ENCODE peak calls at places on chromosome 2, in ten cellular contexts. One of them, this sample, is unnamed.

GRCh38 chr2:40204268-40204667 is 247.6 kb downstream of the SLC8A1 start:
- DNase-seq in GM13977: no peak
- DNase-seq in uterus: no peak
- DNase-seq in colonic mucosa: no peak
- DNase-seq in GM23338: no peak
- DNase-seq in fibroblast of the aortic adventitia: no peak
- DNase-seq in PC-9: no peak
- DNase-seq in osteocyte: no peak
- DNase-seq in activated CD8-positive, alpha-beta T cell treated with anti-CD3 and anti-CD28 coated beads for 36 hours: no peak
- DNase-seq in AG09309: peak; percentile 37
- DNase-seq in this sample: no peak

GRCh38 chr2:195710407-195710806 is 53.4 kb downstream of the SLC39A10 start:
- DNase-seq in activated CD8-positive, alpha-beta T cell treated with anti-CD3 and anti-CD28 coated beads for 36 hours: no peak
- DNase-seq in PC-9: no peak
- DNase-seq in osteocyte: no peak
- DNase-seq in GM23338: no peak
- DNase-seq in fibroblast of the aortic adventitia: peak; percentile 69
- DNase-seq in AG09309: peak; percentile 14
- DNase-seq in uterus: no peak
- DNase-seq in colonic mucosa: no peak
- DNase-seq in GM13977: no peak
- DNase-seq in this sample: no peak

GRCh38 chr2:197628043-197628500 is 47.3 kb downstream of the RFTN2 start:
- DNase-seq in uterus: no peak
- DNase-seq in colonic mucosa: no peak
- DNase-seq in osteocyte: no peak
- DNase-seq in PC-9: no peak
- DNase-seq in AG09309: no peak
- DNase-seq in GM23338: peak; percentile 27
- DNase-seq in activated CD8-positive, alpha-beta T cell treated with anti-CD3 and anti-CD28 coated beads for 36 hours: no peak
- DNase-seq in GM13977: no peak
- DNase-seq in fibroblast of the aortic adventitia: peak; percentile 17
- DNase-seq in this sample: no peak

GRCh38 chr2:231218356-231218755 is 19.9 kb downstream of the ARMC9 start:
- DNase-seq in fibroblast of the aortic adventitia: no peak
- DNase-seq in GM13977: no peak
- DNase-seq in AG09309: no peak
- DNase-seq in osteocyte: no peak
- DNase-seq in PC-9: no peak
- DNase-seq in activated CD8-positive, alpha-beta T cell treated with anti-CD3 and anti-CD28 coated beads for 36 hours: no peak
- DNase-seq in uterus: no peak
- DNase-seq in colonic mucosa: no peak
- DNase-seq in GM23338: no peak
- DNase-seq in this sample: no peak

GRCh38 chr2:41695714-41696113 is 352.1 kb upstream of the PKDCC start:
- DNase-seq in osteocyte: no peak
- DNase-seq in fibroblast of the aortic adventitia: no peak
- DNase-seq in activated CD8-positive, alpha-beta T cell treated with anti-CD3 and anti-CD28 coated beads for 36 hours: no peak
- DNase-seq in uterus: no peak
- DNase-seq in GM23338: no peak
- DNase-seq in colonic mucosa: no peak
- DNase-seq in PC-9: no peak
- DNase-seq in GM13977: no peak
- DNase-seq in AG09309: no peak
- DNase-seq in this sample: no peak

GRCh38 chr2:169363027-169363569 is 764 bp upstream of the LRP2 start:
- DNase-seq in uterus: no peak
- DNase-seq in GM23338: peak; percentile 38
- DNase-seq in GM13977: no peak
- DNase-seq in fibroblast of the aortic adventitia: peak; percentile 9
- DNase-seq in colonic mucosa: no peak
- DNase-seq in PC-9: no peak
- DNase-seq in AG09309: no peak
- DNase-seq in activated CD8-positive, alpha-beta T cell treated with anti-CD3 and anti-CD28 coated beads for 36 hours: no peak
- DNase-seq in osteocyte: no peak
- DNase-seq in this sample: no peak

GRCh38 chr2:153770359-153770991 is 101.2 kb upstream of the GALNT13 start:
- DNase-seq in GM23338: peak; percentile 26
- DNase-seq in activated CD8-positive, alpha-beta T cell treated with anti-CD3 and anti-CD28 coated beads for 36 hours: no peak
- DNase-seq in fibroblast of the aortic adventitia: no peak
- DNase-seq in AG09309: no peak
- DNase-seq in PC-9: no peak
- DNase-seq in colonic mucosa: no peak
- DNase-seq in uterus: no peak
- DNase-seq in GM13977: no peak
- DNase-seq in osteocyte: no peak
- DNase-seq in this sample: no peak

GRCh38 chr2:148796735-148797512 is 78.1 kb upstream of the KIF5C start:
- DNase-seq in PC-9: no peak
- DNase-seq in GM23338: no peak
- DNase-seq in activated CD8-positive, alpha-beta T cell treated with anti-CD3 and anti-CD28 coated beads for 36 hours: no peak
- DNase-seq in osteocyte: no peak
- DNase-seq in AG09309: no peak
- DNase-seq in uterus: no peak
- DNase-seq in GM13977: no peak
- DNase-seq in fibroblast of the aortic adventitia: no peak
- DNase-seq in colonic mucosa: no peak
- DNase-seq in this sample: no peak

GRCh38 chr2:85607268-85608215 is 4.3 kb downstream of the C2orf68 start:
- DNase-seq in osteocyte: no peak
- DNase-seq in GM23338: no peak
- DNase-seq in colonic mucosa: no peak
- DNase-seq in activated CD8-positive, alpha-beta T cell treated with anti-CD3 and anti-CD28 coated beads for 36 hours: no peak
- DNase-seq in uterus: no peak
- DNase-seq in fibroblast of the aortic adventitia: no peak
- DNase-seq in PC-9: no peak
- DNase-seq in GM13977: no peak
- DNase-seq in AG09309: no peak
- DNase-seq in this sample: no peak

GRCh38 chr2:199907008-199907714 is 3.9 kb upstream of the C2orf69 start:
- DNase-seq in activated CD8-positive, alpha-beta T cell treated with anti-CD3 and anti-CD28 coated beads for 36 hours: no peak
- DNase-seq in colonic mucosa: no peak
- DNase-seq in GM13977: no peak
- DNase-seq in uterus: no peak
- DNase-seq in osteocyte: no peak
- DNase-seq in GM23338: no peak
- DNase-seq in fibroblast of the aortic adventitia: no peak
- DNase-seq in PC-9: no peak
- DNase-seq in AG09309: no peak
- DNase-seq in this sample: no peak

GRCh38 chr2:200171761-200172482 is 134.6 kb upstream of the SPATS2L start:
- DNase-seq in GM23338: no peak
- DNase-seq in activated CD8-positive, alpha-beta T cell treated with anti-CD3 and anti-CD28 coated beads for 36 hours: no peak
- DNase-seq in PC-9: no peak
- DNase-seq in uterus: no peak
- DNase-seq in GM13977: no peak
- DNase-seq in fibroblast of the aortic adventitia: no peak
- DNase-seq in colonic mucosa: no peak
- DNase-seq in osteocyte: no peak
- DNase-seq in AG09309: no peak
- DNase-seq in this sample: no peak

GRCh38 chr2:160581035-160581434 is 87.4 kb upstream of the RBMS1 start:
- DNase-seq in GM23338: no peak
- DNase-seq in PC-9: no peak
- DNase-seq in uterus: no peak
- DNase-seq in fibroblast of the aortic adventitia: peak; percentile 31
- DNase-seq in colonic mucosa: no peak
- DNase-seq in activated CD8-positive, alpha-beta T cell treated with anti-CD3 and anti-CD28 coated beads for 36 hours: no peak
- DNase-seq in GM13977: no peak
- DNase-seq in osteocyte: no peak
- DNase-seq in AG09309: no peak
- DNase-seq in this sample: no peak

GRCh38 chr2:167491788-167492187 is 603.5 kb downstream of the XIRP2 start:
- DNase-seq in osteocyte: no peak
- DNase-seq in AG09309: no peak
- DNase-seq in PC-9: no peak
- DNase-seq in GM13977: no peak
- DNase-seq in colonic mucosa: no peak
- DNase-seq in GM23338: no peak
- DNase-seq in activated CD8-positive, alpha-beta T cell treated with anti-CD3 and anti-CD28 coated beads for 36 hours: no peak
- DNase-seq in fibroblast of the aortic adventitia: no peak
- DNase-seq in uterus: no peak
- DNase-seq in this sample: no peak

GRCh38 chr2:183035298-183035953 is 2.8 kb downstream of the NCKAP1 start:
- DNase-seq in GM23338: no peak
- DNase-seq in AG09309: no peak
- DNase-seq in GM13977: no peak
- DNase-seq in uterus: no peak
- DNase-seq in activated CD8-positive, alpha-beta T cell treated with anti-CD3 and anti-CD28 coated beads for 36 hours: no peak
- DNase-seq in PC-9: no peak
- DNase-seq in osteocyte: no peak
- DNase-seq in colonic mucosa: no peak
- DNase-seq in fibroblast of the aortic adventitia: peak; percentile 83
- DNase-seq in this sample: no peak
- TF ChIP-seq CTCF in GM23338: no peak
- TF ChIP-seq CTCF in AG09309: no peak
- TF ChIP-seq CTCF in GM13977: no peak
- TF ChIP-seq CTCF in uterus: no peak
- TF ChIP-seq CTCF in activated CD8-positive, alpha-beta T cell treated with anti-CD3 and anti-CD28 coated beads for 36 hours: no peak
- TF ChIP-seq CTCF in PC-9: no peak
- TF ChIP-seq CTCF in osteocyte: no peak
- TF ChIP-seq CTCF in colonic mucosa: no peak
- TF ChIP-seq CTCF in fibroblast of the aortic adventitia: no peak
- TF ChIP-seq CTCF in this sample: no peak

GRCh38 chr2:191499874-191500565 is 177.9 kb upstream of the NABP1 start:
- DNase-seq in PC-9: no peak
- DNase-seq in uterus: no peak
- DNase-seq in osteocyte: no peak
- DNase-seq in GM13977: no peak
- DNase-seq in AG09309: peak; percentile 44
- DNase-seq in colonic mucosa: no peak
- DNase-seq in activated CD8-positive, alpha-beta T cell treated with anti-CD3 and anti-CD28 coated beads for 36 hours: no peak
- DNase-seq in GM23338: no peak
- DNase-seq in fibroblast of the aortic adventitia: peak; percentile 76
- DNase-seq in this sample: no peak

GRCh38 chr2:191499050-191499449 is 178.9 kb upstream of the NABP1 start:
- DNase-seq in colonic mucosa: no peak
- DNase-seq in GM13977: no peak
- DNase-seq in uterus: no peak
- DNase-seq in activated CD8-positive, alpha-beta T cell treated with anti-CD3 and anti-CD28 coated beads for 36 hours: no peak
- DNase-seq in PC-9: no peak
- DNase-seq in fibroblast of the aortic adventitia: no peak
- DNase-seq in GM23338: no peak
- DNase-seq in AG09309: no peak
- DNase-seq in osteocyte: no peak
- DNase-seq in this sample: no peak

GRCh38 chr2:191500566-191501389 is 177.2 kb upstream of the NABP1 start:
- DNase-seq in uterus: no peak
- DNase-seq in GM13977: no peak
- DNase-seq in AG09309: no peak
- DNase-seq in fibroblast of the aortic adventitia: no peak
- DNase-seq in osteocyte: no peak
- DNase-seq in colonic mucosa: no peak
- DNase-seq in GM23338: no peak
- DNase-seq in PC-9: no peak
- DNase-seq in activated CD8-positive, alpha-beta T cell treated with anti-CD3 and anti-CD28 coated beads for 36 hours: no peak
- DNase-seq in this sample: no peak

GRCh38 chr2:191497822-191498221 is 180.1 kb upstream of the NABP1 start:
- DNase-seq in fibroblast of the aortic adventitia: no peak
- DNase-seq in PC-9: no peak
- DNase-seq in GM23338: no peak
- DNase-seq in osteocyte: no peak
- DNase-seq in GM13977: no peak
- DNase-seq in uterus: no peak
- DNase-seq in colonic mucosa: no peak
- DNase-seq in AG09309: no peak
- DNase-seq in activated CD8-positive, alpha-beta T cell treated with anti-CD3 and anti-CD28 coated beads for 36 hours: no peak
- DNase-seq in this sample: no peak

GRCh38 chr2:191501390-191502168 is 176.4 kb upstream of the NABP1 start:
- DNase-seq in GM13977: no peak
- DNase-seq in colonic mucosa: no peak
- DNase-seq in GM23338: no peak
- DNase-seq in PC-9: no peak
- DNase-seq in osteocyte: no peak
- DNase-seq in fibroblast of the aortic adventitia: peak; percentile 84
- DNase-seq in AG09309: no peak
- DNase-seq in activated CD8-positive, alpha-beta T cell treated with anti-CD3 and anti-CD28 coated beads for 36 hours: no peak
- DNase-seq in uterus: no peak
- DNase-seq in this sample: no peak
- TF ChIP-seq CTCF in GM13977: peak; percentile 9
- TF ChIP-seq CTCF in colonic mucosa: peak; percentile 57
- TF ChIP-seq CTCF in GM23338: no peak
- TF ChIP-seq CTCF in PC-9: peak; percentile 57
- TF ChIP-seq CTCF in osteocyte: peak; percentile 79
- TF ChIP-seq CTCF in fibroblast of the aortic adventitia: peak; percentile 73
- TF ChIP-seq CTCF in AG09309: peak; percentile 59
- TF ChIP-seq CTCF in activated CD8-positive, alpha-beta T cell treated with anti-CD3 and anti-CD28 coated beads for 36 hours: no peak
- TF ChIP-seq CTCF in uterus: peak; percentile 72
- TF ChIP-seq CTCF in this sample: peak; percentile 77

DNA sequence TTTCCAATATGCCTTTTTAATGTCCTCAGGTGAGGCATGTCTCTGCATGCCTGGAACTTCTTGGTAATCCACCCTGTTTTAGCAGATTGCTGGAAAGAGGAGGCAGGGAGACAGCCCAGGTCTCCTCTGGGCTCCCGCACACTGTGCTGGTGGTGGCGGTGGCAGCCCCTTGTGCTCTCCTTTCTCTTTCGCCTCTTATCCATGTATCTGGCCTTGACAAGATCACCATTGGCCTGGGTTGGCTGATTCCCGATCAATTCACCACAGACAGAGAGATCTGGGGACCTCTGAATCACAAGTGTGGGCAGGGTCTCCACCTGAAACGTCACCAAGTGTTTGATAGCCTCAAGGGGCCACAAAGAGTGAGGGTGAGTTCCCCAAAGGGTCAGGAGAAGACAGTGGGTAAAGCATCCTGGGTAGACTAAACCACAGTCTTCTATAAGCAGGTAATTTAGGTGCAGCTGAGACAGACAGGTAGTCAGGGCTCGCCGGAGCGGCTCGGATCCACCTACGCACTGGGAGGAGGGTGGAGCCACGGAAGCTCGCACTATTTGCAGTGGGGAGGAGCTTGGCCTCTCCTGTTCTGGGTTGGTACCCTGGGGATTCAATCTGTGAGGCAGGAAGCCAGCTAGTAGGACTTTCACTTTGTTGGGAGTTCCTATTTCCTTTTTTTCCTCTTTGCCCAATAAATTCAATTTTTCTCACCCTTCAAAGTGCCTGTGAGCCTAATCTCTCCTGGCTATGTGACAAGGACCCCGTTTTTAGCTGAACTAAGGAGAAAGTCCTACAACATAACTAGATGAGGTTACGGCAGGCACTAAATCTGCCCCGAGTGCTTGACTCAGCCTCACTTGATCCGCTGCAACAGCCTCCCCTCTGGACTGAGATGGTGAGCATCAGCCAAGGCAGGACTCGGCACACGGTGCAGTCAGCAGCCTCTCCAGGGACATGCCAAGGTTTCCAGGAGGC is 57.6 kb downstream of the SLC4A3 start:
- DNase-seq in colonic mucosa: peak; percentile 84
- DNase-seq in PC-9: peak; percentile 90
- DNase-seq in GM23338: peak; percentile 89
- DNase-seq in osteocyte: no peak
- DNase-seq in uterus: peak; percentile 66
- DNase-seq in activated CD8-positive, alpha-beta T cell treated with anti-CD3 and anti-CD28 coated beads for 36 hours: peak; percentile 81
- DNase-seq in AG09309: no peak
- DNase-seq in GM13977: peak; percentile 70
- DNase-seq in fibroblast of the aortic adventitia: peak; percentile 92
- DNase-seq in this sample: no peak
- TF ChIP-seq CTCF in colonic mucosa: no peak
- TF ChIP-seq CTCF in PC-9: no peak
- TF ChIP-seq CTCF in GM23338: no peak
- TF ChIP-seq CTCF in osteocyte: no peak
- TF ChIP-seq CTCF in uterus: no peak
- TF ChIP-seq CTCF in activated CD8-positive, alpha-beta T cell treated with anti-CD3 and anti-CD28 coated beads for 36 hours: no peak
- TF ChIP-seq CTCF in AG09309: no peak
- TF ChIP-seq CTCF in GM13977: no peak
- TF ChIP-seq CTCF in fibroblast of the aortic adventitia: peak; percentile 26
- TF ChIP-seq CTCF in this sample: no peak

GRCh38 chr2:21014364-21015280 is 29.3 kb downstream of the APOB start:
- DNase-seq in fibroblast of the aortic adventitia: no peak
- DNase-seq in activated CD8-positive, alpha-beta T cell treated with anti-CD3 and anti-CD28 coated beads for 36 hours: no peak
- DNase-seq in osteocyte: no peak
- DNase-seq in uterus: no peak
- DNase-seq in PC-9: no peak
- DNase-seq in GM13977: no peak
- DNase-seq in AG09309: no peak
- DNase-seq in GM23338: no peak
- DNase-seq in colonic mucosa: no peak
- DNase-seq in this sample: no peak
- TF ChIP-seq CTCF in fibroblast of the aortic adventitia: no peak
- TF ChIP-seq CTCF in activated CD8-positive, alpha-beta T cell treated with anti-CD3 and anti-CD28 coated beads for 36 hours: no peak
- TF ChIP-seq CTCF in osteocyte: no peak
- TF ChIP-seq CTCF in uterus: no peak
- TF ChIP-seq CTCF in PC-9: no peak
- TF ChIP-seq CTCF in GM13977: no peak
- TF ChIP-seq CTCF in AG09309: no peak
- TF ChIP-seq CTCF in GM23338: no peak
- TF ChIP-seq CTCF in colonic mucosa: no peak
- TF ChIP-seq CTCF in this sample: no peak